ENCODE peak calls at places on chromosomes 12 and 14, in four cellular contexts. One of them, this sample, is unnamed.

GRCh38 chr12:62977419-62977818 is 42.5 kb upstream of the PPM1H start:
- DNase-seq in IMR-90: no peak
- DNase-seq in fibroblast of pulmonary artery: no peak
- DNase-seq in WTC11: no peak
- DNase-seq in this sample: no peak

GRCh38 chr14:56129941-56130340 is 11.7 kb downstream of the PELI2 start:
- DNase-seq in fibroblast of pulmonary artery: peak
- DNase-seq in IMR-90: no peak
- DNase-seq in WTC11: no peak
- DNase-seq in this sample: peak

GRCh38 chr12:11815397-11815796 is 165.9 kb downstream of the ETV6 start:
- DNase-seq in WTC11: no peak
- DNase-seq in fibroblast of pulmonary artery: no peak
- DNase-seq in IMR-90: no peak
- DNase-seq in this sample: no peak

GRCh38 chr12:112282920-112283319 is 99.3 kb downstream of the HECTD4 start:
- DNase-seq in fibroblast of pulmonary artery: no peak
- DNase-seq in IMR-90: no peak
- DNase-seq in WTC11: no peak
- DNase-seq in this sample: no peak

GRCh38 chr12:101018540-101018939 is 191.5 kb downstream of the SLC5A8 start:
- DNase-seq in IMR-90: peak
- DNase-seq in WTC11: no peak
- DNase-seq in fibroblast of pulmonary artery: peak
- DNase-seq in this sample: no peak

GRCh38 chr12:107539196-107539939 is 146.2 kb upstream of the PWP1 start:
- DNase-seq in IMR-90: no peak
- DNase-seq in fibroblast of pulmonary artery: no peak
- DNase-seq in WTC11: no peak
- DNase-seq in this sample: no peak

GRCh38 chr12:114888458-114888857 is 204.5 kb upstream of the TBX3 start:
- DNase-seq in IMR-90: peak
- DNase-seq in fibroblast of pulmonary artery: peak
- DNase-seq in WTC11: no peak
- DNase-seq in this sample: peak

GRCh38 chr14:102028733-102029132 is 58.1 kb downstream of the HSP90AA1 start:
- DNase-seq in fibroblast of pulmonary artery: peak
- DNase-seq in IMR-90: peak
- DNase-seq in WTC11: no peak
- DNase-seq in this sample: no peak

GRCh38 chr12:56590237-56590830 is 39.8 kb downstream of the BAZ2A start:
- DNase-seq in fibroblast of pulmonary artery: peak
- DNase-seq in IMR-90: peak
- DNase-seq in WTC11: peak
- DNase-seq in this sample: peak

GRCh38 chr14:104395941-104396681 is 183.5 kb upstream of the C14orf180 start:
- DNase-seq in IMR-90: no peak
- DNase-seq in WTC11: peak
- DNase-seq in fibroblast of pulmonary artery: no peak
- DNase-seq in this sample: no peak

GRCh38 chr12:26668847-26669246 is 164.1 kb downstream of the ITPR2 start:
- DNase-seq in WTC11: no peak
- DNase-seq in IMR-90: no peak
- DNase-seq in fibroblast of pulmonary artery: peak
- DNase-seq in this sample: peak

GRCh38 chr14:33693237-33693636 is 257.6 kb downstream of the EGLN3 start:
- DNase-seq in WTC11: no peak
- DNase-seq in IMR-90: no peak
- DNase-seq in fibroblast of pulmonary artery: no peak
- DNase-seq in this sample: no peak

GRCh38 chr14:74514471-74514932 is 20.9 kb downstream of the ISCA2 start:
- DNase-seq in IMR-90: peak
- DNase-seq in fibroblast of pulmonary artery: peak
- DNase-seq in WTC11: peak
- DNase-seq in this sample: no peak

GRCh38 chr12:4118017-4118510 is 155.5 kb upstream of the CCND2 start:
- DNase-seq in WTC11: no peak
- DNase-seq in fibroblast of pulmonary artery: peak
- DNase-seq in IMR-90: peak
- DNase-seq in this sample: no peak

GRCh38 chr12:49776413-49776812 is 35.1 kb downstream of the TMBIM6 start:
- DNase-seq in WTC11: peak
- DNase-seq in fibroblast of pulmonary artery: peak
- DNase-seq in IMR-90: peak
- DNase-seq in this sample: peak

GRCh38 chr12:33192226-33192625 is 247.4 kb downstream of the SYT10 start:
- DNase-seq in IMR-90: no peak
- DNase-seq in WTC11: no peak
- DNase-seq in fibroblast of pulmonary artery: no peak
- DNase-seq in this sample: no peak

GRCh38 chr12:120264086-120264485 is 1.4 kb downstream of the PXN start:
- DNase-seq in WTC11: no peak
- DNase-seq in IMR-90: no peak
- DNase-seq in fibroblast of pulmonary artery: no peak
- DNase-seq in this sample: no peak

GRCh38 chr12:1355396-1355795 is 239.0 kb downstream of the FBXL14 start:
- DNase-seq in IMR-90: peak
- DNase-seq in fibroblast of pulmonary artery: peak
- DNase-seq in WTC11: no peak
- DNase-seq in this sample: no peak

GRCh38 chr12:124556067-124556466 is 11.3 kb downstream of the NCOR2 start:
- DNase-seq in WTC11: no peak
- DNase-seq in IMR-90: no peak
- DNase-seq in fibroblast of pulmonary artery: no peak
- DNase-seq in this sample: no peak

GRCh38 chr14:53915364-53916014 is 41.1 kb downstream of the BMP4 start:
- DNase-seq in WTC11: no peak
- DNase-seq in IMR-90: no peak
- DNase-seq in fibroblast of pulmonary artery: no peak
- DNase-seq in this sample: no peak

GRCh38 chr12:109696485-109697269 is 16.9 kb upstream of the FAM222A start:
- DNase-seq in IMR-90: peak
- DNase-seq in WTC11: no peak
- DNase-seq in fibroblast of pulmonary artery: peak
- DNase-seq in this sample: no peak

GRCh38 chr14:89214221-89214965 is 202.6 kb downstream of the FOXN3 start:
- DNase-seq in fibroblast of pulmonary artery: no peak
- DNase-seq in WTC11: no peak
- DNase-seq in IMR-90: no peak
- DNase-seq in this sample: no peak

GRCh38 chr14:72810201-72810600 is 83.7 kb downstream of the DPF3 start:
- DNase-seq in fibroblast of pulmonary artery: no peak
- DNase-seq in IMR-90: no peak
- DNase-seq in WTC11: no peak
- DNase-seq in this sample: no peak

GRCh38 chr14:96357216-96357615 is 5.9 kb downstream of the ATG2B start:
- DNase-seq in WTC11: no peak
- DNase-seq in fibroblast of pulmonary artery: no peak
- DNase-seq in IMR-90: no peak
- DNase-seq in this sample: no peak

GRCh38 chr14:63922696-63923421 is 70.1 kb downstream of the SYNE2 start:
- DNase-seq in WTC11: no peak
- DNase-seq in fibroblast of pulmonary artery: peak
- DNase-seq in IMR-90: peak
- DNase-seq in this sample: no peak

GRCh38 chr14:74704656-74705055 is 8.2 kb downstream of the AREL1 start:
- DNase-seq in IMR-90: no peak
- DNase-seq in WTC11: no peak
- DNase-seq in fibroblast of pulmonary artery: no peak
- DNase-seq in this sample: no peak

GRCh38 chr12:64675795-64676194 is 65.5 kb downstream of the RASSF3 start:
- DNase-seq in fibroblast of pulmonary artery: peak
- DNase-seq in WTC11: no peak
- DNase-seq in IMR-90: no peak
- DNase-seq in this sample: peak

GRCh38 chr12:52835271-52836041 is 1.3 kb upstream of the KRT79 start:
- DNase-seq in IMR-90: no peak
- DNase-seq in fibroblast of pulmonary artery: no peak
- DNase-seq in WTC11: no peak
- DNase-seq in this sample: no peak

GRCh38 chr12:131105351-131105735 is 151.6 kb downstream of the ADGRD1 start:
- DNase-seq in fibroblast of pulmonary artery: no peak
- DNase-seq in WTC11: no peak
- DNase-seq in IMR-90: no peak
- DNase-seq in this sample: no peak

GRCh38 chr14:38405851-38406630 is 150.1 kb upstream of the CLEC14A start:
- DNase-seq in WTC11: peak
- DNase-seq in IMR-90: peak
- DNase-seq in fibroblast of pulmonary artery: peak
- DNase-seq in this sample: peak

GRCh38 chr12:57272337-57273151 is 21.6 kb upstream of the STAC3 start:
- DNase-seq in WTC11: no peak
- DNase-seq in IMR-90: peak
- DNase-seq in fibroblast of pulmonary artery: peak
- DNase-seq in this sample: peak

GRCh38 chr14:66396165-66396564 is 90.0 kb upstream of the CCDC196 start:
- DNase-seq in fibroblast of pulmonary artery: no peak
- DNase-seq in WTC11: no peak
- DNase-seq in IMR-90: no peak
- DNase-seq in this sample: no peak

GRCh38 chr14:69260246-69260978 is 454 bp downstream of the GALNT16 start:
- DNase-seq in WTC11: peak
- DNase-seq in IMR-90: peak
- DNase-seq in fibroblast of pulmonary artery: no peak
- DNase-seq in this sample: peak

DNA sequence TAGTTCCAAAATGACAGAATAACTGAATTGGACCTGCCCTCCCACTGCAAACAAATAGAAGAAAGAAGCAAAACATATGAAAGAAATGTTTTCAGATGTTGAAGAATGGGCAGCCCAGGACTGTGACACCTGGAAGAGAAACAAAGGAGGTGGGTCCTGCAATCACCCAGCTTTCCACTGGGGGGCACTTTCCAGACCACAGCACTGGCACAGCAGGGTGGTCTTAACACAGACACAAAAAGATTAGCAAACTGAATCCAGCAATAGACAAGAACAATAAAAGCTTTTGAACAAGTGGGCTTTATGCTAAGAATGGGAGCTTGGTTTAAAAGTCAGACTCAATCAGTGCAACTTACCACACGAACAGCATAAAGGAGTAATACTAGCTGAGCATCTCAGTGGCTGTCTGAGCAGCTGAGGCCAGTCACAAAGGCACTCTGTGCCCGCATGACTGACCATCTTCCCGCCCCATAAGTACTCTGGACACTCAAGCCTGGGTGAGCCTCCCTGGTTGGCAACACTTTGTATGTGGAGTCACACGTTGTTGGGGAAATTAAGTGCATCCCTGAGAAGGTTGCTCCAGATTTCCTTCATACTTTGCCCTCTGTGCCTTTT is 27.7 kb downstream of the JKAMP start:
- DNase-seq in IMR-90: no peak
- DNase-seq in fibroblast of pulmonary artery: no peak
- DNase-seq in WTC11: peak
- DNase-seq in this sample: peak
- TF ChIP-seq CTCF in IMR-90: peak
- TF ChIP-seq CTCF in fibroblast of pulmonary artery: peak
- TF ChIP-seq CTCF in WTC11: peak
- TF ChIP-seq CTCF in this sample: peak

GRCh38 chr14:22375321-22375930 is 213.6 kb downstream of the DAD1 start:
- DNase-seq in IMR-90: peak
- DNase-seq in fibroblast of pulmonary artery: peak
- DNase-seq in WTC11: no peak
- DNase-seq in this sample: peak
- TF ChIP-seq CTCF in IMR-90: peak
- TF ChIP-seq CTCF in fibroblast of pulmonary artery: peak
- TF ChIP-seq CTCF in WTC11: no peak
- TF ChIP-seq CTCF in this sample: peak

GRCh38 chr12:132338311-132338710 is 8.9 kb upstream of the GALNT9 start:
- DNase-seq in IMR-90: no peak
- DNase-seq in WTC11: no peak
- DNase-seq in fibroblast of pulmonary artery: no peak
- DNase-seq in this sample: no peak

GRCh38 chr12:132340266-132341035 is 11.1 kb upstream of the GALNT9 start:
- DNase-seq in IMR-90: no peak
- DNase-seq in WTC11: no peak
- DNase-seq in fibroblast of pulmonary artery: no peak
- DNase-seq in this sample: no peak

GRCh38 chr12:132341318-132342050 is 12.1 kb upstream of the GALNT9 start:
- DNase-seq in WTC11: no peak
- DNase-seq in IMR-90: no peak
- DNase-seq in fibroblast of pulmonary artery: no peak
- DNase-seq in this sample: no peak

GRCh38 chr12:132338781-132339180 is 9.4 kb upstream of the GALNT9 start:
- DNase-seq in IMR-90: no peak
- DNase-seq in fibroblast of pulmonary artery: no peak
- DNase-seq in WTC11: no peak
- DNase-seq in this sample: no peak

GRCh38 chr12:132339856-132340255 is 10.5 kb upstream of the GALNT9 start:
- DNase-seq in IMR-90: no peak
- DNase-seq in WTC11: no peak
- DNase-seq in fibroblast of pulmonary artery: no peak
- DNase-seq in this sample: no peak
- TF ChIP-seq CTCF in IMR-90: no peak
- TF ChIP-seq CTCF in WTC11: no peak
- TF ChIP-seq CTCF in fibroblast of pulmonary artery: no peak
- TF ChIP-seq CTCF in this sample: no peak

DNA sequence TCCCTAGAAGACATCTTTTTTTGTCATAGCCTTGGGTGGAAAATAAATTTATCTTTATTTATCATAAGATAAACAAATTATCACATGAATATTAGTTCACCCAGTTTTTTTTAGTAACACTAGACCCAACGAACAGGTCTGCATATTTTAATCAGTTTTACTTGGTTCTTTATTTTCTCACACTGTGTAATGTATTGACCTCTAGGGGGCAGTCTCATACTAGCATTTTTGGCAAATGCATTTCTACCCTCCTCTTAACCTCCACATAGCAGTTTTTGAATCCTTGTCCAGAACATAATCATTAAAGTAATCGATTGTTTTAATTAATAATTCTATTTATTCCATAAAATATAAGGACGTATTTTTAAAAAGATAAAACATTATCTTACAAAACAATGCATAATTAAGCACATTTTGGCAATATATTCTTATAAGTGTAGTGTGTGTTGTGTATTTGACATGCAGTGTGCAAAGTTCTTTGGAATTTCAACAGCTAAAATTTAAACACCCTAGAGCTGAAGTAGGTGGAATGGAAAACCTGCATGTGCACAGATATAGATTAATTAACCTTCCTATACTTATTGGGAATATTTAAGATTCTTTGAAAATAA is 31.6 kb upstream of the PTPRQ start:
- DNase-seq in WTC11: no peak
- DNase-seq in fibroblast of pulmonary artery: peak
- DNase-seq in IMR-90: peak
- DNase-seq in this sample: peak
- TF ChIP-seq CTCF in WTC11: peak
- TF ChIP-seq CTCF in fibroblast of pulmonary artery: peak
- TF ChIP-seq CTCF in IMR-90: peak
- TF ChIP-seq CTCF in this sample: peak

GRCh38 chr12:106138646-106139421 is at the start of gene NUAK1:
- DNase-seq in IMR-90: peak
- DNase-seq in WTC11: peak
- DNase-seq in fibroblast of pulmonary artery: peak
- DNase-seq in this sample: peak
- TF ChIP-seq CTCF in IMR-90: no peak
- TF ChIP-seq CTCF in WTC11: no peak
- TF ChIP-seq CTCF in fibroblast of pulmonary artery: no peak
- TF ChIP-seq CTCF in this sample: no peak